ENCODE peak calls at places on chromosomes 2 and 18, in four cellular contexts. One of them, this sample, is unnamed.
A peak's percentile ranks its signal among the peaks of the same experiment; 100 is the strongest.

GRCh38 chr2:100785621-100786296 is 34.2 kb upstream of the NPAS2 start:
- DNase-seq in GM12878: no peak
- DNase-seq in K562: no peak
- DNase-seq in IMR-90: no peak
- DNase-seq in this sample: no peak

GRCh38 chr2:2328847-2329246 is 2.2 kb downstream of the MYT1L start:
- DNase-seq in GM12878: no peak
- DNase-seq in K562: peak; percentile 26
- DNase-seq in IMR-90: no peak
- DNase-seq in this sample: no peak

GRCh38 chr18:11553098-11553940 is 56.1 kb upstream of the SLC35G4 start:
- DNase-seq in GM12878: no peak
- DNase-seq in K562: peak; percentile 58
- DNase-seq in IMR-90: peak; percentile 59
- DNase-seq in this sample: peak; percentile 59

GRCh38 chr2:238570926-238571325 is 144.2 kb downstream of the ASB1 start:
- DNase-seq in GM12878: no peak
- DNase-seq in K562: no peak
- DNase-seq in IMR-90: no peak
- DNase-seq in this sample: no peak

GRCh38 chr2:179751184-179751809 is 110.1 kb downstream of the ZNF385B start:
- DNase-seq in GM12878: no peak
- DNase-seq in K562: peak; percentile 11
- DNase-seq in IMR-90: peak; percentile 47
- DNase-seq in this sample: peak; percentile 42

GRCh38 chr18:46437019-46437418 is 220.0 kb downstream of the LOXHD1 start:
- DNase-seq in GM12878: no peak
- DNase-seq in K562: no peak
- DNase-seq in IMR-90: no peak
- DNase-seq in this sample: no peak

GRCh38 chr2:166609183-166609959 is 115.3 kb upstream of the SCN7A start:
- DNase-seq in GM12878: no peak
- DNase-seq in K562: no peak
- DNase-seq in IMR-90: no peak
- DNase-seq in this sample: no peak

GRCh38 chr2:65320042-65320711 is 92.5 kb downstream of the ACTR2 start:
- DNase-seq in GM12878: peak; percentile 30
- DNase-seq in K562: peak; percentile 46
- DNase-seq in IMR-90: peak; percentile 98
- DNase-seq in this sample: peak; percentile 17

GRCh38 chr2:127356531-127356930 is 31.2 kb downstream of the MAP3K2 start:
- DNase-seq in GM12878: no peak
- DNase-seq in K562: no peak
- DNase-seq in IMR-90: no peak
- DNase-seq in this sample: no peak

GRCh38 chr2:84393829-84394228 is 65.3 kb downstream of the SUCLG1 start:
- DNase-seq in GM12878: no peak
- DNase-seq in K562: no peak
- DNase-seq in IMR-90: peak; percentile 50
- DNase-seq in this sample: no peak

GRCh38 chr2:33437815-33438214 is 38.6 kb upstream of the RASGRP3 start:
- DNase-seq in GM12878: no peak
- DNase-seq in K562: no peak
- DNase-seq in IMR-90: no peak
- DNase-seq in this sample: no peak

GRCh38 chr2:60072609-60073008 is 480.8 kb downstream of the BCL11A start:
- DNase-seq in GM12878: no peak
- DNase-seq in K562: no peak
- DNase-seq in IMR-90: no peak
- DNase-seq in this sample: no peak

GRCh38 chr2:60070166-60070565 is 483.3 kb downstream of the BCL11A start:
- DNase-seq in GM12878: no peak
- DNase-seq in K562: no peak
- DNase-seq in IMR-90: no peak
- DNase-seq in this sample: no peak

GRCh38 chr2:60070851-60071250 is 482.6 kb downstream of the BCL11A start:
- DNase-seq in GM12878: no peak
- DNase-seq in K562: no peak
- DNase-seq in IMR-90: no peak
- DNase-seq in this sample: no peak

GRCh38 chr2:60073201-60073600 is 480.3 kb downstream of the BCL11A start:
- DNase-seq in GM12878: no peak
- DNase-seq in K562: no peak
- DNase-seq in IMR-90: no peak
- DNase-seq in this sample: no peak

DNA sequence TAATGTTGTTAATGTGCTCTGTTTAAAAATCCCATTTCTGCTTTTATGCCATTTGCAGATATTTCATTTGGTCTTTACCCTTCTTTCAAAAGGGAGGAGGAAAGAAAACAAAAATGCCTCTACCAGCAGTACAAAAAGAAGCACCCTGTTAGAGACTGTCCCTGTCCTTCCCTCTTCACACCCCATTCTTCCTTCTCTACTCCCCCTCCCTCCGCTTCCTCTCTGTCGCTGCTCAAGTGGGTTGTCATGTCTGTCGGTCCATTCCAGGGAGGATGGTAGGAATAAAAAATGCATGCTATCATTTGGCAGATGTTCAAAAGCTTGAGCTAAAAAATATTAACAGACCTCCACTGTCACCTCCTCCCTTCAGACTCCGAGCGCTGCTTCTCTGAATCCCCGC is 482.0 kb downstream of the BCL11A start:
- DNase-seq in GM12878: no peak
- DNase-seq in K562: no peak
- DNase-seq in IMR-90: no peak
- DNase-seq in this sample: no peak
- TF ChIP-seq FOS in GM12878: no peak
- TF ChIP-seq FOS in K562: no peak
- TF ChIP-seq FOS in IMR-90: no peak
- TF ChIP-seq FOS in this sample: no peak

GRCh38 chr2:172863341-172863740 is 127.7 kb downstream of the RAPGEF4 start:
- DNase-seq in GM12878: no peak
- DNase-seq in K562: no peak
- DNase-seq in IMR-90: no peak
- DNase-seq in this sample: peak; percentile 24

GRCh38 chr2:172862077-172862476 is 126.4 kb downstream of the RAPGEF4 start:
- DNase-seq in GM12878: no peak
- DNase-seq in K562: no peak
- DNase-seq in IMR-90: no peak
- DNase-seq in this sample: peak; percentile 51

GRCh38 chr2:172861632-172862031 is 126.0 kb downstream of the RAPGEF4 start:
- DNase-seq in GM12878: no peak
- DNase-seq in K562: no peak
- DNase-seq in IMR-90: no peak
- DNase-seq in this sample: no peak

GRCh38 chr2:172865422-172865821 is 129.8 kb downstream of the RAPGEF4 start:
- DNase-seq in GM12878: no peak
- DNase-seq in K562: no peak
- DNase-seq in IMR-90: peak; percentile 48
- DNase-seq in this sample: no peak

GRCh38 chr2:172864182-172864581 is 128.5 kb downstream of the RAPGEF4 start:
- DNase-seq in GM12878: peak; percentile 3
- DNase-seq in K562: peak; percentile 66
- DNase-seq in IMR-90: peak; percentile 51
- DNase-seq in this sample: peak; percentile 29
- TF ChIP-seq FOS in GM12878: no peak
- TF ChIP-seq FOS in K562: no peak
- TF ChIP-seq FOS in IMR-90: no peak
- TF ChIP-seq FOS in this sample: no peak

DNA sequence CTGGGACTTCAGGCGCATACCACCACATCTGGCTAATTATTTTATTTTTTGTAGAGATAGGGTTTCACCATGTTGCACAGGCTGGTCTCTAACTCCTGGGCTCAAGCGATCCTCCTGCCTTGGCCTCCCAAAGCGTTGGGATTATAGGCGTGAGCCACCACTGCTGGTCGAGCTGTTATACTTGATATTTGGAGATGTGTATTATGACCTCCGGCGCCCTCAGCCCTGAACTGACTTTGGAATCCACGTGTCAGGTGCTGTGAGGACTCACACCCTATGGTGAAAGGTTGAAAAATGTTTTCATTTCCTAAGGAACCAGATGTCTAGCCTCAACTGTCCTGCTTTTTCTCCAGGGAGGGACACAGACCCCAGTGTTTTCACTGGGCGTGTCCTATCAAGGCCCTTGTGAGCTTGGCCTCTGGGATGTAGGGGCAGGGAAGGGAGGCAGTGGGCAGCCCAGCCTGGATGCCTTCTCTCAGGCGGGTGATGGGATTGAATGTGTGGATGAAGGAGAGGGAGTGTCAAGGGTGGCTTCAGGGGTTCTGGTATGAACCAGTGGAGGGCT is 56.4 kb upstream of the HAAO start:
- DNase-seq in GM12878: no peak
- DNase-seq in K562: no peak
- DNase-seq in IMR-90: no peak
- DNase-seq in this sample: no peak
- TF ChIP-seq FOS in GM12878: no peak
- TF ChIP-seq FOS in K562: no peak
- TF ChIP-seq FOS in IMR-90: no peak
- TF ChIP-seq FOS in this sample: no peak

GRCh38 chr2:174634130-174635014 is 36.8 kb upstream of the WIPF1 start:
- DNase-seq in GM12878: peak; percentile 65
- DNase-seq in K562: peak; percentile 72
- DNase-seq in IMR-90: peak; percentile 12
- DNase-seq in this sample: peak; percentile 31
- TF ChIP-seq FOS in GM12878: no peak
- TF ChIP-seq FOS in K562: no peak
- TF ChIP-seq FOS in IMR-90: no peak
- TF ChIP-seq FOS in this sample: no peak